ENCODE peak calls at places on chromosomes 3 and 15, in seven cellular contexts. One of them, this sample, is unnamed.

GRCh38 chr15:63367390-63367789 is 14.3 kb downstream of the CA12 start:
- DNase-seq in A549: peak
- DNase-seq in adrenal gland: no peak
- DNase-seq in esophagus squamous epithelium: no peak
- DNase-seq in OCI-LY7: no peak
- DNase-seq in astrocyte of the cerebellum: no peak
- DNase-seq in lower leg skin: no peak
- DNase-seq in this sample: peak

GRCh38 chr3:196189608-196190347 is 21.4 kb downstream of the ZDHHC19 start:
- DNase-seq in A549: no peak
- DNase-seq in adrenal gland: no peak
- DNase-seq in esophagus squamous epithelium: no peak
- DNase-seq in OCI-LY7: no peak
- DNase-seq in astrocyte of the cerebellum: no peak
- DNase-seq in lower leg skin: no peak
- DNase-seq in this sample: no peak

GRCh38 chr15:66707310-66708160 is 5.5 kb downstream of the SMAD6 start:
- DNase-seq in A549: peak
- DNase-seq in adrenal gland: no peak
- DNase-seq in esophagus squamous epithelium: no peak
- DNase-seq in OCI-LY7: no peak
- DNase-seq in astrocyte of the cerebellum: no peak
- DNase-seq in lower leg skin: no peak
- DNase-seq in this sample: no peak

GRCh38 chr15:48003447-48003846 is 117.3 kb upstream of the SLC24A5 start:
- DNase-seq in A549: no peak
- DNase-seq in adrenal gland: no peak
- DNase-seq in esophagus squamous epithelium: no peak
- DNase-seq in OCI-LY7: no peak
- DNase-seq in astrocyte of the cerebellum: no peak
- DNase-seq in lower leg skin: no peak
- DNase-seq in this sample: no peak

GRCh38 chr3:190785047-190785446 is 77.4 kb downstream of the GMNC start:
- DNase-seq in A549: no peak
- DNase-seq in adrenal gland: no peak
- DNase-seq in esophagus squamous epithelium: no peak
- DNase-seq in OCI-LY7: no peak
- DNase-seq in astrocyte of the cerebellum: no peak
- DNase-seq in lower leg skin: no peak
- DNase-seq in this sample: no peak

GRCh38 chr3:15512173-15512572 is 9.3 kb downstream of the COLQ start:
- DNase-seq in A549: no peak
- DNase-seq in adrenal gland: no peak
- DNase-seq in esophagus squamous epithelium: no peak
- DNase-seq in OCI-LY7: no peak
- DNase-seq in astrocyte of the cerebellum: peak
- DNase-seq in lower leg skin: no peak
- DNase-seq in this sample: no peak

GRCh38 chr3:14001136-14001535 is 121.3 kb upstream of the WNT7A start:
- DNase-seq in A549: no peak
- DNase-seq in adrenal gland: no peak
- DNase-seq in esophagus squamous epithelium: no peak
- DNase-seq in OCI-LY7: no peak
- DNase-seq in astrocyte of the cerebellum: no peak
- DNase-seq in lower leg skin: no peak
- DNase-seq in this sample: no peak

GRCh38 chr3:143585720-143586456 is 262.4 kb downstream of the SLC9A9 start:
- DNase-seq in A549: no peak
- DNase-seq in adrenal gland: no peak
- DNase-seq in esophagus squamous epithelium: no peak
- DNase-seq in OCI-LY7: no peak
- DNase-seq in astrocyte of the cerebellum: no peak
- DNase-seq in lower leg skin: no peak
- DNase-seq in this sample: no peak

GRCh38 chr3:52140000-52140399 is 14.2 kb downstream of the POC1A start:
- DNase-seq in A549: no peak
- DNase-seq in adrenal gland: no peak
- DNase-seq in esophagus squamous epithelium: no peak
- DNase-seq in OCI-LY7: no peak
- DNase-seq in astrocyte of the cerebellum: no peak
- DNase-seq in lower leg skin: no peak
- DNase-seq in this sample: no peak

GRCh38 chr3:149971403-149972075 is 844 bp upstream of the PFN2 start:
- DNase-seq in A549: peak
- DNase-seq in adrenal gland: peak
- DNase-seq in esophagus squamous epithelium: no peak
- DNase-seq in OCI-LY7: peak
- DNase-seq in astrocyte of the cerebellum: peak
- DNase-seq in lower leg skin: peak
- DNase-seq in this sample: peak

GRCh38 chr15:69462030-69462492 is 9.4 kb downstream of the RPLP1 start:
- DNase-seq in A549: no peak
- DNase-seq in adrenal gland: peak
- DNase-seq in esophagus squamous epithelium: no peak
- DNase-seq in OCI-LY7: no peak
- DNase-seq in astrocyte of the cerebellum: no peak
- DNase-seq in lower leg skin: no peak
- DNase-seq in this sample: no peak

DNA sequence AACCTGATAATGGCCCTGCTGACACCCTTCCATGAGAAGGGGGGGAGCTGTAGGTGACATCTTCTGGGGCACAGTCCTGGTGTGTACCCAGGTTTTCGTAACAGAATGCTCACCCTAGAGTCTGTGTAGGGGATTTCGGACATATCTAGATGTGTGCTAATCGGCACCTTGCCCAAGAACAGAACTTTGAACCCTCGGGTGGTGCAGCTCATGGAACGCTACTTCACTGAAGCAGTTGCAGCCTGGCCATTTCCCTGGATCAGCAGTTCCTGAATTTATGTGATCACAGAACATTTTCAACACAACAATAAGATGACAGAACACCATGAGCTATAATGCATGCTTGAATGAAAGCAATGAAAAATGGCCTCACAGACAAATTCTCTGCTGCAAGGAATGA is 57.5 kb upstream of the MUC13 start:
- DNase-seq in A549: no peak
- DNase-seq in adrenal gland: no peak
- DNase-seq in esophagus squamous epithelium: no peak
- DNase-seq in OCI-LY7: no peak
- DNase-seq in astrocyte of the cerebellum: no peak
- DNase-seq in lower leg skin: no peak
- DNase-seq in this sample: no peak
- TF ChIP-seq CTCF in A549: no peak
- TF ChIP-seq CTCF in adrenal gland: no peak
- TF ChIP-seq CTCF in esophagus squamous epithelium: no peak
- TF ChIP-seq CTCF in OCI-LY7: no peak
- TF ChIP-seq CTCF in astrocyte of the cerebellum: no peak
- TF ChIP-seq CTCF in lower leg skin: no peak
- TF ChIP-seq CTCF in this sample: no peak

DNA sequence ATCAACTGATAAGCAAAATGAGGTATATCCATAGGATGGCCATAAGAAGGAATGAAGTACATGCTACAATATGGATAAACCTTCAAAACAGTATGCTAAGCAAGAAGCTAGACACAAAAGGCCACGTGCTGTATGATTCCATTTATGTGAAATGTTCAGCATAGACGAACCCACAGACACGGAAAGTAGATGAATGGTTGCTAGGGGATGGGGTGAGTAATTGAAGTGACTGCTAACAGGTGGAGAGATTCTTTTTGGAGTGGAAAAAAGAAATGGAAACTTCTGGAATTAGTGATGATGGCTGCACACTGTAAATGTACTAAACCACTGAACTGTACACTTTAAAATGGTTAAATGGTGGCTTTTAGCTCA is 630 bp upstream of the EFCAB12 start:
- DNase-seq in A549: no peak
- DNase-seq in adrenal gland: no peak
- DNase-seq in esophagus squamous epithelium: no peak
- DNase-seq in OCI-LY7: no peak
- DNase-seq in astrocyte of the cerebellum: no peak
- DNase-seq in lower leg skin: no peak
- DNase-seq in this sample: no peak
- H3K4me3 ChIP-seq in A549: no peak
- H3K4me3 ChIP-seq in adrenal gland: no peak
- H3K4me3 ChIP-seq in esophagus squamous epithelium: peak
- H3K4me3 ChIP-seq in OCI-LY7: no peak
- H3K4me3 ChIP-seq in astrocyte of the cerebellum: no peak
- H3K4me3 ChIP-seq in lower leg skin: no peak
- H3K4me3 ChIP-seq in this sample: peak

DNA sequence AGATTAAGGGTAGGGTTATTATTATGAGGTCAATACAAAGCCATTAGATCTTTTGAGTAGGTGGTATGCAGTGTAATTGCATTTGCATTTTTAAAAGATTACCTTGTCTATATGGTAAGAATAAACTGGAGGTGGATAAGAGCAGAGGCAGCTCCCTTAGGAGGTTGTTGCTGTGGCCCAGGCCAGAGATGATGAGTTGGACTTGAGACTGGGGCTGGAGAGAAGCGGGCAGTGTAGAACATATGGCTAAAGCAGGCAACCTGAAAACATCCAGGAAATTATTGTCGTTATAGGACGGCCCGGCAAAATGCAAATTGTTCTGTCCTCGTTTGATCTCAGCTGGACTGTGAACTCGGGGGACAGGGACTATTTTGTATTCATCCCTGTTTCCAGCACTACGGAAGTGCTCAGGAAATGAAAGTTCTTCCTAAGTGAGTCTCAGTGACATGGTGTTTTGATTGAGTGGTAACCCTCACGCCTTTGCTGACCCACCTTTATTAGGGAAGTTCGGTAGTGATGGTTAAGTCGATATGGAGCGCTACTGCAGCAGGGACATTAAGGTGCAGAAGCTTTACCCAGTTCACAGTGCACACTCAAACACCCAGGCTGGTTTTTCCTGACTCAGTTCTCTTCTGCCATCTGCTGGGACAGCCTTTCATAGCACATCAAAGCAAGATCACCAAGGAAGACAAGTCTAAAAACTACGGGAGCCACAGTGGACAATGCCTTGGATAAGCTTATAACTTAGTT is 27.2 kb upstream of the VPS33B start:
- DNase-seq in A549: peak
- DNase-seq in adrenal gland: peak
- DNase-seq in esophagus squamous epithelium: no peak
- DNase-seq in OCI-LY7: peak
- DNase-seq in astrocyte of the cerebellum: peak
- DNase-seq in lower leg skin: peak
- DNase-seq in this sample: peak
- TF ChIP-seq CTCF in A549: peak
- TF ChIP-seq CTCF in adrenal gland: peak
- TF ChIP-seq CTCF in esophagus squamous epithelium: peak
- TF ChIP-seq CTCF in OCI-LY7: peak
- TF ChIP-seq CTCF in astrocyte of the cerebellum: peak
- TF ChIP-seq CTCF in lower leg skin: no peak
- TF ChIP-seq CTCF in this sample: peak

GRCh38 chr3:122387709-122388108 is 3.7 kb downstream of the FAM162A start:
- DNase-seq in A549: no peak
- DNase-seq in adrenal gland: no peak
- DNase-seq in esophagus squamous epithelium: no peak
- DNase-seq in OCI-LY7: no peak
- DNase-seq in astrocyte of the cerebellum: no peak
- DNase-seq in lower leg skin: no peak
- DNase-seq in this sample: peak
- H3K4me3 ChIP-seq in A549: no peak
- H3K4me3 ChIP-seq in adrenal gland: no peak
- H3K4me3 ChIP-seq in esophagus squamous epithelium: no peak
- H3K4me3 ChIP-seq in OCI-LY7: no peak
- H3K4me3 ChIP-seq in astrocyte of the cerebellum: no peak
- H3K4me3 ChIP-seq in lower leg skin: no peak
- H3K4me3 ChIP-seq in this sample: peak

GRCh38 chr3:192812736-192813383 is 85.5 kb upstream of the FGF12 start:
- DNase-seq in A549: no peak
- DNase-seq in adrenal gland: peak
- DNase-seq in esophagus squamous epithelium: no peak
- DNase-seq in OCI-LY7: peak
- DNase-seq in astrocyte of the cerebellum: peak
- DNase-seq in lower leg skin: no peak
- DNase-seq in this sample: peak
- TF ChIP-seq CTCF in A549: peak
- TF ChIP-seq CTCF in adrenal gland: peak
- TF ChIP-seq CTCF in esophagus squamous epithelium: peak
- TF ChIP-seq CTCF in OCI-LY7: peak
- TF ChIP-seq CTCF in astrocyte of the cerebellum: peak
- TF ChIP-seq CTCF in lower leg skin: no peak
- TF ChIP-seq CTCF in this sample: peak

GRCh38 chr3:166100710-166101109 is 263.5 kb upstream of the BCHE start:
- DNase-seq in A549: no peak
- DNase-seq in adrenal gland: no peak
- DNase-seq in esophagus squamous epithelium: no peak
- DNase-seq in OCI-LY7: no peak
- DNase-seq in astrocyte of the cerebellum: no peak
- DNase-seq in lower leg skin: no peak
- DNase-seq in this sample: no peak
- H3K4me3 ChIP-seq in A549: no peak
- H3K4me3 ChIP-seq in adrenal gland: no peak
- H3K4me3 ChIP-seq in esophagus squamous epithelium: no peak
- H3K4me3 ChIP-seq in OCI-LY7: no peak
- H3K4me3 ChIP-seq in astrocyte of the cerebellum: no peak
- H3K4me3 ChIP-seq in lower leg skin: no peak
- H3K4me3 ChIP-seq in this sample: no peak

GRCh38 chr15:52309154-52309548 is 13.5 kb upstream of the MYO5C start:
- DNase-seq in A549: no peak
- DNase-seq in adrenal gland: no peak
- DNase-seq in esophagus squamous epithelium: no peak
- DNase-seq in OCI-LY7: peak
- DNase-seq in astrocyte of the cerebellum: no peak
- DNase-seq in lower leg skin: no peak
- DNase-seq in this sample: no peak
- TF ChIP-seq CTCF in A549: no peak
- TF ChIP-seq CTCF in adrenal gland: no peak
- TF ChIP-seq CTCF in esophagus squamous epithelium: no peak
- TF ChIP-seq CTCF in OCI-LY7: no peak
- TF ChIP-seq CTCF in astrocyte of the cerebellum: no peak
- TF ChIP-seq CTCF in lower leg skin: no peak
- TF ChIP-seq CTCF in this sample: no peak

GRCh38 chr3:141432904-141433303 is 53.9 kb upstream of the RASA2 start:
- DNase-seq in A549: no peak
- DNase-seq in adrenal gland: no peak
- DNase-seq in esophagus squamous epithelium: no peak
- DNase-seq in OCI-LY7: no peak
- DNase-seq in astrocyte of the cerebellum: no peak
- DNase-seq in lower leg skin: no peak
- DNase-seq in this sample: no peak

GRCh38 chr3:141429371-141430035 is 57.3 kb upstream of the RASA2 start:
- DNase-seq in A549: no peak
- DNase-seq in adrenal gland: no peak
- DNase-seq in esophagus squamous epithelium: no peak
- DNase-seq in OCI-LY7: no peak
- DNase-seq in astrocyte of the cerebellum: no peak
- DNase-seq in lower leg skin: no peak
- DNase-seq in this sample: no peak

GRCh38 chr3:141434255-141434654 is 52.6 kb upstream of the RASA2 start:
- DNase-seq in A549: no peak
- DNase-seq in adrenal gland: no peak
- DNase-seq in esophagus squamous epithelium: no peak
- DNase-seq in OCI-LY7: no peak
- DNase-seq in astrocyte of the cerebellum: no peak
- DNase-seq in lower leg skin: no peak
- DNase-seq in this sample: no peak

GRCh38 chr3:141430326-141430725 is 56.5 kb upstream of the RASA2 start:
- DNase-seq in A549: no peak
- DNase-seq in adrenal gland: no peak
- DNase-seq in esophagus squamous epithelium: no peak
- DNase-seq in OCI-LY7: no peak
- DNase-seq in astrocyte of the cerebellum: no peak
- DNase-seq in lower leg skin: no peak
- DNase-seq in this sample: no peak

GRCh38 chr3:141431411-141432378 is 55.1 kb upstream of the RASA2 start:
- DNase-seq in A549: no peak
- DNase-seq in adrenal gland: no peak
- DNase-seq in esophagus squamous epithelium: no peak
- DNase-seq in OCI-LY7: no peak
- DNase-seq in astrocyte of the cerebellum: no peak
- DNase-seq in lower leg skin: no peak
- DNase-seq in this sample: no peak
- H3K4me3 ChIP-seq in A549: no peak
- H3K4me3 ChIP-seq in adrenal gland: no peak
- H3K4me3 ChIP-seq in esophagus squamous epithelium: no peak
- H3K4me3 ChIP-seq in OCI-LY7: no peak
- H3K4me3 ChIP-seq in astrocyte of the cerebellum: no peak
- H3K4me3 ChIP-seq in lower leg skin: no peak
- H3K4me3 ChIP-seq in this sample: no peak

This sample was measured in LNCaP clone FGC.